ENCODE peak calls at places on chromosomes 4 and X, in five cellular contexts. H is GM23248, D is fibroblast of lung, Q is hepatocyte, A is mammary epithelial cell. V is an unnamed sample.

GRCh38 chrX:78333521-78333920 is 6.1 kb upstream of the CYSLTR1 start:
- DNase-seq in D (no peak), Q (no peak), H (no peak), A (no peak), V (no peak)

GRCh38 chrX:16920116-16920515 is 26.3 kb upstream of the REPS2 start:
- DNase-seq in H (no peak), Q (no peak), A (no peak), D (peak; percentile 16), V (peak; percentile 19)

GRCh38 chr4:181807771-181808170 is 435.4 kb upstream of the TENM3 start:
- DNase-seq in D (no peak), H (no peak), A (no peak), Q (no peak), V (no peak)

GRCh38 chrX:67544281-67544680 is 460 bp downstream of the AR start:
- DNase-seq in A (no peak), Q (peak; percentile 16), D (peak; percentile 19), H (peak; percentile 55), V (peak; percentile 79)

GRCh38 chr4:70721747-70722146 is at the start of gene RUFY3:
- DNase-seq in Q (peak; percentile 46), H (peak; percentile 93), D (peak; percentile 98), A (no peak), V (peak; percentile 91)

GRCh38 chr4:1777822-1778641 is 15.1 kb upstream of the FGFR3 start:
- DNase-seq in H (peak; percentile 35), Q (peak; percentile 62), D (no peak), A (peak; percentile 43), V (peak; percentile 95)

GRCh38 chr4:139324620-139325019 is 22.3 kb upstream of the NDUFC1 start:
- DNase-seq in Q (no peak), D (no peak), A (no peak), H (no peak), V (no peak)

GRCh38 chrX:19543951-19544359 is 28.6 kb upstream of the MAP3K15 start:
- DNase-seq in A (no peak), D (no peak), H (no peak), Q (no peak), V (peak; percentile 34)

GRCh38 chrX:74535633-74536141 is 78.7 kb downstream of the RLIM start:
- DNase-seq in H (peak; percentile 87), Q (peak; percentile 80), A (peak; percentile 68), D (peak; percentile 61), V (peak; percentile 88)

GRCh38 chr4:43983610-43984009 is 465.0 kb downstream of the KCTD8 start:
- DNase-seq in D (no peak), A (no peak), H (no peak), Q (no peak), V (no peak)

GRCh38 chr4:71635094-71635493 is 148.8 kb downstream of the GC start:
- DNase-seq in H (no peak), A (no peak), D (no peak), Q (no peak), V (no peak)

GRCh38 chr4:70570796-70571195 is 21.3 kb upstream of the AMBN start:
- DNase-seq in D (no peak), H (no peak), A (no peak), Q (no peak), V (no peak)

GRCh38 chrX:153633607-153634180 is 13.3 kb upstream of the DUSP9 start:
- DNase-seq in Q (no peak), H (no peak), A (no peak), D (no peak), V (peak; percentile 68)

GRCh38 chrX:18179446-18179845 is 41.2 kb downstream of the BEND2 start:
- DNase-seq in A (no peak), D (no peak), Q (no peak), H (no peak), V (no peak)

GRCh38 chr4:82789377-82789776 is 9.2 kb downstream of the SCD5 start:
- DNase-seq in Q (no peak), H (no peak), D (no peak), A (no peak), V (no peak)

GRCh38 chrX:39900788-39901170 is 197.0 kb downstream of the BCOR start:
- DNase-seq in D (no peak), A (no peak), H (peak; percentile 30), Q (no peak), V (peak; percentile 85)

GRCh38 chrX:139113682-139114081 is 402.2 kb upstream of the FGF13 start:
- DNase-seq in Q (no peak), D (no peak), A (no peak), H (peak; percentile 58), V (no peak)

GRCh38 chr4:149884529-149885206 is 69.0 kb upstream of the IQCM start:
- DNase-seq in D (no peak), H (no peak), Q (peak; percentile 46), A (no peak), V (no peak)

GRCh38 chrX:32153586-32153985 is 1057.8 kb downstream of the DMD start:
- DNase-seq in H (no peak), Q (no peak), A (no peak), D (no peak), V (no peak)

GRCh38 chrX:14779589-14779988 is 93.3 kb downstream of the FANCB start:
- DNase-seq in D (no peak), Q (no peak), H (no peak), A (no peak), V (no peak)

GRCh38 chr4:95264843-95265242 is 283.9 kb downstream of the UNC5C start:
- DNase-seq in Q (no peak), A (no peak), D (no peak), H (no peak), V (no peak)

GRCh38 chr4:57424231-57424897 is 314.2 kb upstream of the IGFBP7 start:
- DNase-seq in D (peak; percentile 59), Q (peak; percentile 28), A (peak; percentile 90), H (peak; percentile 96), V (no peak)

GRCh38 chr4:121072836-121073362 is 564 bp upstream of the NDNF start:
- DNase-seq in D (no peak), A (no peak), Q (peak; percentile 34), H (peak; percentile 35), V (peak; percentile 52)

GRCh38 chr4:69523385-69524132 is 27.9 kb upstream of the UGT2B4 start:
- DNase-seq in Q (no peak), A (no peak), H (no peak), D (no peak), V (no peak)

GRCh38 chr4:152293527-152293926 is 242.4 kb downstream of the FBXW7 start:
- DNase-seq in A (no peak), Q (no peak), D (no peak), H (no peak), V (peak; percentile 4)

GRCh38 chrX:39170432-39170831 is 369.2 kb downstream of the MID1IP1 start:
- DNase-seq in H (no peak), D (no peak), A (no peak), Q (no peak), V (no peak)

GRCh38 chr4:8427761-8428287 is 12.7 kb downstream of the ACOX3 start:
- DNase-seq in H (peak; percentile 70), D (peak; percentile 71), Q (peak; percentile 40), A (peak; percentile 53), V (peak; percentile 91)

GRCh38 chr4:39435875-39436563 is 22.7 kb downstream of the RPL9 start:
- DNase-seq in Q (no peak), A (no peak), D (no peak), H (no peak), V (no peak)

DNA sequence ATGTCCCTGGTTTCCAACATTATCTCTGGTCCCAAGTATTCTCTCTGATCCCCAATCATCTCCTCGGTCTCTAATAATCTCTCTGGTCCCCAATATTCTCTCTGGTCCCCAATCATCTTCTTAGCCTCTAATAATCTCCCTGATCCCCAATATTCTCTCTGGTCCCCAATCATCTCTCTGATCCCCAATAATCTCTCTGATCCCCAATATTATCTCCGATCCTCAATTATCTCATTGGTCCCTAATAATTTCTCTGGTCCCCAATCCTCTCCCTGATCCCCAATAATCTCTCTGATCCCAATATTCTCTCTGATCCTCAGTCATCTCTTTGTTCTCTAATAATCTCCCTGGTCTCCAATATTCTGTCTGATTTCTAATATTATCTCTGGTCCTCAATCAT is 16.6 kb downstream of the P2RY8 start:
- DNase-seq in A (no peak), D (no peak), H (no peak), Q (no peak), V (no peak)
- H3K4me3 ChIP-seq in A (no peak overlapping the region), D (no peak overlapping the region), H (no peak overlapping the region), Q (no peak overlapping the region), V (no peak overlapping the region)

DNA sequence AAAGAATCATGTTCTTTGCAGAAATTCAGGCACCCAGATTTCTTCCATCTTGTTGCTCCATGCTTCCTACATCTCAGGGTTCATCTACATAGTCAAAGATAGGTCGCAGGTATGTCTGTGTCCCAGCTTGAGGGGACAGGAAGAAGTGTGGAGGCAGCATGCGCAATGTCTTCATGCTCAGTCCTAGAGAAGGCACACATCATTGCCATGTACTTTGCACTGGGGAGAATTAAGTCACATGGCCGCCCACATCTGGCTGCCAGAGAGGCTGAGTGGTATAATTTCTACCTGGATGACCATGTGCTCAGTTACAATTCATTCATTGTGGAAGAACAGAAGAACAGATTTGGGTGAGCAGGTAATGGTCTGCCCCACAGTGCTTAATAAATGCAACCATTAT is 54.1 kb downstream of the GAB1 start:
- DNase-seq in H (no peak), A (peak; percentile 17), Q (peak; percentile 36), D (no peak), V (no peak)
- H3K4me1 ChIP-seq in H (peaks cover 51% of the 10 kb centered on the region), A (peaks cover 19% of the 10 kb centered on the region), Q (peaks cover 41% of the 10 kb centered on the region), D (peaks cover 34% of the 10 kb centered on the region), V (peaks cover 18% of the 10 kb centered on the region)

GRCh38 chr4:142815834-142816233 is 30.3 kb downstream of the INPP4B start:
- DNase-seq in H (peak; percentile 91), Q (no peak), A (peak; percentile 63), D (peak; percentile 64), V (peak; percentile 53)

GRCh38 chr4:142817442-142817841 is 28.7 kb downstream of the INPP4B start:
- DNase-seq in Q (no peak), D (peak; percentile 92), H (peak; percentile 95), A (peak; percentile 88), V (no peak)

GRCh38 chr4:142813388-142813787 is 32.7 kb downstream of the INPP4B start:
- DNase-seq in Q (no peak), A (no peak), D (no peak), H (no peak), V (no peak)

GRCh38 chr4:142818476-142818875 is 27.6 kb downstream of the INPP4B start:
- DNase-seq in A (no peak), Q (no peak), H (no peak), D (no peak), V (no peak)

DNA sequence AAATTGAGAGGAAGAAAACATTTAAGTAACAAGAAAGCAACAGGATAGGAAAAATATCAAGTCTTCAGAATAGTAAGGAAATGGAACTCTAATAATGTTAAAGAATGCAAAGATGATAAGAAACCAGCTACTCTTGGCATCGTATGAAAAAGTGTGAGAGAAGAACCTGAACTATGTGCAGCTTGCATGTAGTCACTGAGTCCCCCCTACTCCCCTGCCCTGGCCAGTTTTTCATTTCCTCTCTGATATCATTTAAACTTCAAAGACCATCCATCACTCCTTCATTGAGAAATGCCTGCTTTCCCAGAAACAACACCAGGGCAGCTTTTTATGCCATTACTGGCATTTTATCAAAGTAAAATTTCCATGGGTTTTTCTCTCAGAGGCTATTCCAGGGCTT is 28.1 kb downstream of the INPP4B start:
- DNase-seq in A (no peak), Q (no peak), D (peak; percentile 40), H (peak; percentile 47), V (no peak)
- H3K4me3 ChIP-seq in A (no peak overlapping the region), Q (no peak overlapping the region), D (no peak overlapping the region), H (peak overlapping the region; percentile 65), V (peak overlapping the region; percentile 46)

DNA sequence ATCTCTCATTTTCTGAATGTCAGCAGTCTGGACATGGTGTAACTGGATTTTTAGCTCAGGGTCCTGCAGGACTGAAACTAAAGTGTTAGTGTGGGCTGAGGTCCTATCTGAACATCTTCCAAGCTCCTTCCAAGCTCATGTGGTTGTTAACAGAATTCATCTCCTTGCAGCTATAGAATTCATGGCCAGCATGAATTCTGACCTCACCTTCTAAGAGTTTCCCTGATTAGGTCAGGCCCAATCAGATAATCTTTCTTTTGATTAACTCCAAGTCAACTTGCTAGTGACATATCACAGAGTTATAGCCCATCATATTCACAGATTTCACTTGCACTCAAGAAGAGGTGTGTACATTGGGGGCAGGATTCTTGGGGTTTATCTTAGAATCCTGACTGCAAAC is 59.5 kb downstream of the LIMCH1 start:
- DNase-seq in D (no peak), Q (no peak), H (no peak), A (no peak), V (no peak)
- H3K4me1 ChIP-seq in D (no peaks in the 10 kb centered on the region), Q (peaks cover under 1% of the 10 kb centered on the region), H (peaks cover 4% of the 10 kb centered on the region), A (no peaks in the 10 kb centered on the region), V (no peaks in the 10 kb centered on the region)

V was measured in osteoblast.